ENCODE peak calls at places on chromosomes 2 and 18, in nine cellular contexts. One of them, this sample, is unnamed.

GRCh38 chr18:51107594-51108305 is 77.7 kb downstream of the SMAD4 start:
- DNase-seq in cardiac muscle cell: no peak
- DNase-seq in PC-9: no peak
- DNase-seq in heart left ventricle: no peak
- DNase-seq in tibial artery: no peak
- DNase-seq in psoas muscle: no peak
- DNase-seq in neural progenitor cell: no peak
- DNase-seq in astrocyte: no peak
- DNase-seq in Peyer's patch: no peak
- DNase-seq in this sample: no peak

GRCh38 chr18:23703057-23703986 is 14.1 kb downstream of the LAMA3 start:
- DNase-seq in cardiac muscle cell: peak; percentile 83
- DNase-seq in PC-9: no peak
- DNase-seq in heart left ventricle: no peak
- DNase-seq in tibial artery: no peak
- DNase-seq in psoas muscle: no peak
- DNase-seq in neural progenitor cell: peak; percentile 49
- DNase-seq in astrocyte: peak; percentile 49
- DNase-seq in Peyer's patch: no peak
- DNase-seq in this sample: no peak

GRCh38 chr2:71070294-71071025 is 2.0 kb downstream of the NAGK start:
- DNase-seq in cardiac muscle cell: peak; percentile 47
- DNase-seq in PC-9: no peak
- DNase-seq in heart left ventricle: no peak
- DNase-seq in tibial artery: no peak
- DNase-seq in psoas muscle: no peak
- DNase-seq in neural progenitor cell: peak; percentile 43
- DNase-seq in astrocyte: no peak
- DNase-seq in Peyer's patch: peak; percentile 42
- DNase-seq in this sample: no peak

GRCh38 chr18:76307293-76307690 is 187.8 kb downstream of the ZNF516 start:
- DNase-seq in cardiac muscle cell: no peak
- DNase-seq in PC-9: no peak
- DNase-seq in heart left ventricle: no peak
- DNase-seq in tibial artery: no peak
- DNase-seq in psoas muscle: no peak
- DNase-seq in neural progenitor cell: no peak
- DNase-seq in astrocyte: no peak
- DNase-seq in Peyer's patch: no peak
- DNase-seq in this sample: no peak

GRCh38 chr2:135259116-135259515 is 207.0 kb downstream of the RAB3GAP1 start:
- DNase-seq in cardiac muscle cell: no peak
- DNase-seq in PC-9: no peak
- DNase-seq in heart left ventricle: no peak
- DNase-seq in tibial artery: no peak
- DNase-seq in psoas muscle: no peak
- DNase-seq in neural progenitor cell: no peak
- DNase-seq in astrocyte: no peak
- DNase-seq in Peyer's patch: no peak
- DNase-seq in this sample: no peak

GRCh38 chr2:180385601-180386201 is 378.6 kb upstream of the CWC22 start:
- DNase-seq in cardiac muscle cell: peak; percentile 88
- DNase-seq in PC-9: no peak
- DNase-seq in heart left ventricle: no peak
- DNase-seq in tibial artery: no peak
- DNase-seq in psoas muscle: no peak
- DNase-seq in neural progenitor cell: no peak
- DNase-seq in astrocyte: peak; percentile 95
- DNase-seq in Peyer's patch: no peak
- DNase-seq in this sample: no peak

GRCh38 chr18:24949908-24950307 is 402.1 kb downstream of the ZNF521 start:
- DNase-seq in cardiac muscle cell: no peak
- DNase-seq in PC-9: no peak
- DNase-seq in heart left ventricle: no peak
- DNase-seq in tibial artery: no peak
- DNase-seq in psoas muscle: no peak
- DNase-seq in neural progenitor cell: peak; percentile 78
- DNase-seq in astrocyte: no peak
- DNase-seq in Peyer's patch: no peak
- DNase-seq in this sample: no peak

GRCh38 chr2:45941758-45942738 is 290.6 kb downstream of the PRKCE start:
- DNase-seq in cardiac muscle cell: peak; percentile 40
- DNase-seq in PC-9: no peak
- DNase-seq in heart left ventricle: no peak
- DNase-seq in tibial artery: no peak
- DNase-seq in psoas muscle: no peak
- DNase-seq in neural progenitor cell: no peak
- DNase-seq in astrocyte: peak; percentile 53
- DNase-seq in Peyer's patch: no peak
- DNase-seq in this sample: no peak

GRCh38 chr2:185806783-185807182 is 68.2 kb downstream of the FSIP2 start:
- DNase-seq in cardiac muscle cell: no peak
- DNase-seq in PC-9: no peak
- DNase-seq in heart left ventricle: no peak
- DNase-seq in tibial artery: no peak
- DNase-seq in psoas muscle: no peak
- DNase-seq in neural progenitor cell: no peak
- DNase-seq in astrocyte: no peak
- DNase-seq in Peyer's patch: no peak
- DNase-seq in this sample: no peak

GRCh38 chr2:235658371-235659174 is 164.7 kb downstream of the AGAP1 start:
- DNase-seq in cardiac muscle cell: no peak
- DNase-seq in PC-9: no peak
- DNase-seq in heart left ventricle: no peak
- DNase-seq in tibial artery: no peak
- DNase-seq in psoas muscle: no peak
- DNase-seq in neural progenitor cell: peak; percentile 81
- DNase-seq in astrocyte: no peak
- DNase-seq in Peyer's patch: no peak
- DNase-seq in this sample: no peak

GRCh38 chr2:103808814-103809213 is 1045.1 kb upstream of the POU3F3 start:
- DNase-seq in cardiac muscle cell: no peak
- DNase-seq in PC-9: no peak
- DNase-seq in heart left ventricle: no peak
- DNase-seq in tibial artery: no peak
- DNase-seq in psoas muscle: no peak
- DNase-seq in neural progenitor cell: peak; percentile 71
- DNase-seq in astrocyte: no peak
- DNase-seq in Peyer's patch: no peak
- DNase-seq in this sample: no peak

GRCh38 chr2:85903849-85904248 is 15.1 kb upstream of the ST3GAL5 start:
- DNase-seq in cardiac muscle cell: no peak
- DNase-seq in PC-9: no peak
- DNase-seq in heart left ventricle: no peak
- DNase-seq in tibial artery: no peak
- DNase-seq in psoas muscle: no peak
- DNase-seq in neural progenitor cell: no peak
- DNase-seq in astrocyte: no peak
- DNase-seq in Peyer's patch: no peak
- DNase-seq in this sample: no peak

GRCh38 chr2:78861546-78861945 is 164.0 kb upstream of the REG3G start:
- DNase-seq in cardiac muscle cell: peak; percentile 3
- DNase-seq in PC-9: no peak
- DNase-seq in heart left ventricle: no peak
- DNase-seq in tibial artery: no peak
- DNase-seq in psoas muscle: no peak
- DNase-seq in neural progenitor cell: peak; percentile 42
- DNase-seq in astrocyte: no peak
- DNase-seq in Peyer's patch: no peak
- DNase-seq in this sample: peak; percentile 33

GRCh38 chr2:148814143-148814852 is 60.7 kb upstream of the KIF5C start:
- DNase-seq in cardiac muscle cell: peak; percentile 78
- DNase-seq in PC-9: peak; percentile 31
- DNase-seq in heart left ventricle: no peak
- DNase-seq in tibial artery: no peak
- DNase-seq in psoas muscle: no peak
- DNase-seq in neural progenitor cell: no peak
- DNase-seq in astrocyte: peak; percentile 57
- DNase-seq in Peyer's patch: no peak
- DNase-seq in this sample: no peak

GRCh38 chr18:49884465-49884864 is 71.1 kb upstream of the ACAA2 start:
- DNase-seq in cardiac muscle cell: no peak
- DNase-seq in PC-9: no peak
- DNase-seq in heart left ventricle: no peak
- DNase-seq in tibial artery: no peak
- DNase-seq in psoas muscle: no peak
- DNase-seq in neural progenitor cell: no peak
- DNase-seq in astrocyte: no peak
- DNase-seq in Peyer's patch: no peak
- DNase-seq in this sample: no peak

GRCh38 chr2:219273887-219274391 is 5.2 kb upstream of the DNAJB2 start:
- DNase-seq in cardiac muscle cell: no peak
- DNase-seq in PC-9: peak; percentile 91
- DNase-seq in heart left ventricle: no peak
- DNase-seq in tibial artery: no peak
- DNase-seq in psoas muscle: no peak
- DNase-seq in neural progenitor cell: no peak
- DNase-seq in astrocyte: peak; percentile 52
- DNase-seq in Peyer's patch: no peak
- DNase-seq in this sample: no peak

GRCh38 chr18:45864081-45864480 is 38.6 kb downstream of the SIGLEC15 start:
- DNase-seq in cardiac muscle cell: no peak
- DNase-seq in PC-9: no peak
- DNase-seq in heart left ventricle: no peak
- DNase-seq in tibial artery: no peak
- DNase-seq in psoas muscle: no peak
- DNase-seq in neural progenitor cell: no peak
- DNase-seq in astrocyte: no peak
- DNase-seq in Peyer's patch: no peak
- DNase-seq in this sample: no peak
- H3K36me3 ChIP-seq in cardiac muscle cell: peaks cover 42% of the 10 kb centered on the region
- H3K36me3 ChIP-seq in PC-9: peaks cover 43% of the 10 kb centered on the region
- H3K36me3 ChIP-seq in heart left ventricle: peaks cover 99% of the 10 kb centered on the region
- H3K36me3 ChIP-seq in tibial artery: peaks cover 79% of the 10 kb centered on the region
- H3K36me3 ChIP-seq in psoas muscle: peaks cover 94% of the 10 kb centered on the region
- H3K36me3 ChIP-seq in neural progenitor cell: peaks cover 5% of the 10 kb centered on the region
- H3K36me3 ChIP-seq in astrocyte: peaks cover 52% of the 10 kb centered on the region
- H3K36me3 ChIP-seq in Peyer's patch: peaks cover 74% of the 10 kb centered on the region
- H3K36me3 ChIP-seq in this sample: peaks cover 6% of the 10 kb centered on the region

GRCh38 chr18:78979682-78980278 is at the start of gene SALL3:
- DNase-seq in cardiac muscle cell: peak; percentile 16
- DNase-seq in PC-9: no peak
- DNase-seq in heart left ventricle: no peak
- DNase-seq in tibial artery: no peak
- DNase-seq in psoas muscle: no peak
- DNase-seq in neural progenitor cell: peak; percentile 94
- DNase-seq in astrocyte: no peak
- DNase-seq in Peyer's patch: no peak
- DNase-seq in this sample: no peak

GRCh38 chr18:78980279-78980771 is 707 bp downstream of the SALL3 start:
- DNase-seq in cardiac muscle cell: peak; percentile 9
- DNase-seq in PC-9: no peak
- DNase-seq in heart left ventricle: no peak
- DNase-seq in tibial artery: no peak
- DNase-seq in psoas muscle: no peak
- DNase-seq in neural progenitor cell: no peak
- DNase-seq in astrocyte: no peak
- DNase-seq in Peyer's patch: no peak
- DNase-seq in this sample: no peak

GRCh38 chr18:78981652-78981955 is 2.0 kb downstream of the SALL3 start:
- DNase-seq in cardiac muscle cell: no peak
- DNase-seq in PC-9: no peak
- DNase-seq in heart left ventricle: no peak
- DNase-seq in tibial artery: no peak
- DNase-seq in psoas muscle: no peak
- DNase-seq in neural progenitor cell: peak; percentile 57
- DNase-seq in astrocyte: no peak
- DNase-seq in Peyer's patch: no peak
- DNase-seq in this sample: no peak

GRCh38 chr18:78982186-78982585 is 2.6 kb downstream of the SALL3 start:
- DNase-seq in cardiac muscle cell: peak; percentile 39
- DNase-seq in PC-9: no peak
- DNase-seq in heart left ventricle: no peak
- DNase-seq in tibial artery: no peak
- DNase-seq in psoas muscle: no peak
- DNase-seq in neural progenitor cell: peak; percentile 55
- DNase-seq in astrocyte: no peak
- DNase-seq in Peyer's patch: no peak
- DNase-seq in this sample: no peak

DNA sequence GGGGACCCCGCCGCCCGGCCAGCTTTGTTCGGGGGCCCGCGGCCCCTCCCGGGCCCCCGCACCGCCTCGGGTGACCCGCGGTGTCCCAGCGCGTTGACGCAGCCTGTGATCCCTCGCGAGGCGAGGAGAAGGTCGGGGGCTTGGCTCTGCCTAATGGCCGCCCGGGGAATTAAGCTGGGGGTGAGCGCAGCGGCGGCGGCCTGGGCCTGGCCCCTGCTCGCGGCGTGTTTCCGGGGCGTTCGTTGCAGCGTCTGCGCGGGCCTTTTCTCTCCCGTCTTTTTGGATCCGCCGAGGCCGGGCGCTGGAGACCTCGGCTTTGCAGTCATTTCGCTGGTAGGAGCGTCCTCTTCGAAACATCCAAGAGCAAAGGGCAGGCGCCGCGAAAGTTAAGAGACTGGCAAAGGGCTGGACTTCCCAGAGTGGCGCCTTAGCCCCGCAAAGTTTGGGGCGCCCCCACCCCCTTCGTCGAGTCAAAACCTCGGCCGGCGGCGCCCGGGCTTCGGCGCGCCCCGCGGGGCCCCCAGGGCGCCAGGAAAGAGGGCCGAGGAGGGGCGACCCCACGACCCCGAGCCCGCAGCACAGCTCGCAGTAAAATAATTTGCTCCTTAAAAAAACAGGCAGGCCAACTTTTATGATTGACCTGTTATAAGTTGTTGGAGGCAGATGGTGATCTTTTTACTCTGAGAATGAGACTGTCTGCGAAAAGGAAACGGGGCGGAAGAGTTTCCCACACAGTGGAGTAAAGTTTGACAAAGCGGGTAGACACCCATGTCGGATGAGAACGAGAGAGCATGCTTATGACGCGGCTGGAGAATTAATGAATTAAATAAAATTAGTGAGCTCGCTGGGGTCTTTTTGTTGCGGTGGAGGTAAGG is 1.4 kb downstream of the SALL3 start:
- DNase-seq in cardiac muscle cell: peak; percentile 17
- DNase-seq in PC-9: no peak
- DNase-seq in heart left ventricle: no peak
- DNase-seq in tibial artery: no peak
- DNase-seq in psoas muscle: no peak
- DNase-seq in neural progenitor cell: peak; percentile 68
- DNase-seq in astrocyte: no peak
- DNase-seq in Peyer's patch: no peak
- DNase-seq in this sample: no peak
- H3K27me3 ChIP-seq in cardiac muscle cell: peaks cover 94% of the 10 kb centered on the region
- H3K27me3 ChIP-seq in PC-9: peaks cover 24% of the 10 kb centered on the region
- H3K27me3 ChIP-seq in heart left ventricle: peaks cover 93% of the 10 kb centered on the region
- H3K27me3 ChIP-seq in tibial artery: peaks cover 93% of the 10 kb centered on the region
- H3K27me3 ChIP-seq in psoas muscle: peaks cover 91% of the 10 kb centered on the region
- H3K27me3 ChIP-seq in neural progenitor cell: peaks cover 93% of the 10 kb centered on the region
- H3K27me3 ChIP-seq in astrocyte: peaks cover 53% of the 10 kb centered on the region
- H3K27me3 ChIP-seq in Peyer's patch: peaks cover 45% of the 10 kb centered on the region
- H3K27me3 ChIP-seq in this sample: peaks cover 19% of the 10 kb centered on the region

GRCh38 chr2:39418491-39418890 is 18.6 kb downstream of the MAP4K3 start:
- DNase-seq in cardiac muscle cell: no peak
- DNase-seq in PC-9: no peak
- DNase-seq in heart left ventricle: no peak
- DNase-seq in tibial artery: no peak
- DNase-seq in psoas muscle: no peak
- DNase-seq in neural progenitor cell: no peak
- DNase-seq in astrocyte: no peak
- DNase-seq in Peyer's patch: no peak
- DNase-seq in this sample: no peak
- H3K4me1 ChIP-seq in cardiac muscle cell: peaks cover 40% of the 10 kb centered on the region
- H3K4me1 ChIP-seq in PC-9: no peaks in the 10 kb centered on the region
- H3K4me1 ChIP-seq in heart left ventricle: peaks cover 29% of the 10 kb centered on the region
- H3K4me1 ChIP-seq in tibial artery: no peaks in the 10 kb centered on the region
- H3K4me1 ChIP-seq in psoas muscle: peaks cover 78% of the 10 kb centered on the region
- H3K4me1 ChIP-seq in neural progenitor cell: no peaks in the 10 kb centered on the region
- H3K4me1 ChIP-seq in astrocyte: peaks cover 3% of the 10 kb centered on the region
- H3K4me1 ChIP-seq in Peyer's patch: no peaks in the 10 kb centered on the region
- H3K4me1 ChIP-seq in this sample: no peaks in the 10 kb centered on the region

GRCh38 chr18:26051845-26052244 is 38.6 kb downstream of the SS18 start:
- DNase-seq in cardiac muscle cell: peak; percentile 7
- DNase-seq in PC-9: no peak
- DNase-seq in heart left ventricle: no peak
- DNase-seq in tibial artery: no peak
- DNase-seq in psoas muscle: no peak
- DNase-seq in neural progenitor cell: no peak
- DNase-seq in astrocyte: no peak
- DNase-seq in Peyer's patch: no peak
- DNase-seq in this sample: no peak
- H3K36me3 ChIP-seq in cardiac muscle cell: peaks cover 11% of the 10 kb centered on the region
- H3K36me3 ChIP-seq in PC-9: peaks cover 13% of the 10 kb centered on the region
- H3K36me3 ChIP-seq in heart left ventricle: peaks cover 89% of the 10 kb centered on the region
- H3K36me3 ChIP-seq in tibial artery: peaks cover 57% of the 10 kb centered on the region
- H3K36me3 ChIP-seq in psoas muscle: peaks cover 74% of the 10 kb centered on the region
- H3K36me3 ChIP-seq in neural progenitor cell: peaks cover 19% of the 10 kb centered on the region
- H3K36me3 ChIP-seq in astrocyte: peaks cover 35% of the 10 kb centered on the region
- H3K36me3 ChIP-seq in Peyer's patch: peaks cover 42% of the 10 kb centered on the region
- H3K36me3 ChIP-seq in this sample: peaks cover 3% of the 10 kb centered on the region

This sample was measured in iPS DF 6.9.